ENCODE peak calls at places on chromosomes 13 and 19, in six cellular contexts. One of them, this sample, is unnamed. For H3K4me1, the result is how much of the 10 kb centered on the place peaks cover.

GRCh38 chr13:37775871-37776270 is 93.7 kb downstream of the TRPC4 start:
- DNase-seq in heart left ventricle: no peak
- DNase-seq in suprapubic skin: no peak
- DNase-seq in A549: no peak
- DNase-seq in tibial nerve: no peak
- DNase-seq in CD4-positive, alpha-beta memory T cell: no peak
- DNase-seq in this sample: no peak

GRCh38 chr13:46668302-46668720 is 115.3 kb downstream of the LRCH1 start:
- DNase-seq in tibial nerve: no peak
- DNase-seq in suprapubic skin: no peak
- DNase-seq in A549: no peak
- DNase-seq in heart left ventricle: peak
- DNase-seq in CD4-positive, alpha-beta memory T cell: peak
- DNase-seq in this sample: peak

GRCh38 chr13:25762288-25762687 is 289.5 kb downstream of the SHISA2 start:
- DNase-seq in CD4-positive, alpha-beta memory T cell: no peak
- DNase-seq in tibial nerve: no peak
- DNase-seq in suprapubic skin: no peak
- DNase-seq in heart left ventricle: no peak
- DNase-seq in A549: no peak
- DNase-seq in this sample: no peak

GRCh38 chr13:97395437-97396136 is 38.4 kb upstream of the RAP2A start:
- DNase-seq in CD4-positive, alpha-beta memory T cell: no peak
- DNase-seq in A549: peak
- DNase-seq in tibial nerve: no peak
- DNase-seq in suprapubic skin: no peak
- DNase-seq in heart left ventricle: no peak
- DNase-seq in this sample: no peak

GRCh38 chr13:48476674-48477073 is 56.2 kb downstream of the RCBTB2 start:
- DNase-seq in CD4-positive, alpha-beta memory T cell: no peak
- DNase-seq in tibial nerve: no peak
- DNase-seq in A549: no peak
- DNase-seq in heart left ventricle: no peak
- DNase-seq in suprapubic skin: no peak
- DNase-seq in this sample: no peak

GRCh38 chr19:44757057-44757734 is 8.7 kb downstream of the BCL3 start:
- DNase-seq in CD4-positive, alpha-beta memory T cell: no peak
- DNase-seq in A549: no peak
- DNase-seq in tibial nerve: peak
- DNase-seq in suprapubic skin: no peak
- DNase-seq in heart left ventricle: peak
- DNase-seq in this sample: no peak

GRCh38 chr13:76522083-76522755 is 364.0 kb downstream of the KCTD12 start:
- DNase-seq in CD4-positive, alpha-beta memory T cell: no peak
- DNase-seq in suprapubic skin: no peak
- DNase-seq in heart left ventricle: no peak
- DNase-seq in A549: no peak
- DNase-seq in tibial nerve: no peak
- DNase-seq in this sample: no peak

GRCh38 chr19:17097593-17098126 is 22.1 kb downstream of the MYO9B start:
- DNase-seq in A549: no peak
- DNase-seq in suprapubic skin: no peak
- DNase-seq in tibial nerve: no peak
- DNase-seq in heart left ventricle: no peak
- DNase-seq in CD4-positive, alpha-beta memory T cell: no peak
- DNase-seq in this sample: no peak

GRCh38 chr13:31982540-31982939 is 49.0 kb upstream of the FRY start:
- DNase-seq in suprapubic skin: peak
- DNase-seq in A549: peak
- DNase-seq in tibial nerve: peak
- DNase-seq in CD4-positive, alpha-beta memory T cell: no peak
- DNase-seq in heart left ventricle: peak
- DNase-seq in this sample: peak

GRCh38 chr19:35733180-35734125 is 8.8 kb downstream of the IGFLR1 start:
- DNase-seq in tibial nerve: no peak
- DNase-seq in suprapubic skin: no peak
- DNase-seq in A549: no peak
- DNase-seq in CD4-positive, alpha-beta memory T cell: no peak
- DNase-seq in heart left ventricle: no peak
- DNase-seq in this sample: no peak

DNA sequence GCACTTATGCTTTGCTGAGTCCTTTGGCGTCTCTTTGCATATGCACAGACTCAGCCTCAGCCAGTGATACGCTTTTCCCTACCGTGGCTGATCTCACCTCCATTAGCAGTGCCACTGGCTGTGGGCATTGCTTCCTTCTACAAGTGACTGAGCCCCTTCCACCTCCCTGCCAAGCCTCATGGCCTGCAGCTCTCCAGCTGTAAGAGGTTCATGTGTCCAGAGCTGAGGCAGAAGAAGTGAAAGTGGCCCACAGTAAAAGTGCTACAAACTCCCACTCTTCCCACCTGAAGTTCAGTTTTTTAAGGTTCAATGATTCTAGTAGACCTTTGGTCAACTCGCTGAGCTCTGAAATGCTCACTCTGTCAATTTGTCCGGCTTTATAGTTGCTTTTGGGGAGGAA is 44.7 kb downstream of the SMARCA4 start:
- DNase-seq in CD4-positive, alpha-beta memory T cell: no peak
- DNase-seq in tibial nerve: no peak
- DNase-seq in heart left ventricle: no peak
- DNase-seq in suprapubic skin: no peak
- DNase-seq in A549: no peak
- DNase-seq in this sample: peak
- H3K27ac ChIP-seq in CD4-positive, alpha-beta memory T cell: no peak
- H3K27ac ChIP-seq in tibial nerve: no peak
- H3K27ac ChIP-seq in heart left ventricle: no peak
- H3K27ac ChIP-seq in suprapubic skin: no peak
- H3K27ac ChIP-seq in A549: no peak
- H3K27ac ChIP-seq in this sample: peak

GRCh38 chr19:1747285-1748114 is 5.8 kb upstream of the ONECUT3 start:
- DNase-seq in CD4-positive, alpha-beta memory T cell: no peak
- DNase-seq in heart left ventricle: no peak
- DNase-seq in A549: peak
- DNase-seq in tibial nerve: no peak
- DNase-seq in suprapubic skin: no peak
- DNase-seq in this sample: no peak
- H3K4me3 ChIP-seq in CD4-positive, alpha-beta memory T cell: peak
- H3K4me3 ChIP-seq in heart left ventricle: no peak
- H3K4me3 ChIP-seq in A549: peak
- H3K4me3 ChIP-seq in tibial nerve: no peak
- H3K4me3 ChIP-seq in suprapubic skin: peak
- H3K4me3 ChIP-seq in this sample: no peak

GRCh38 chr19:34269968-34270621 is 15.7 kb downstream of the GARRE1 start:
- DNase-seq in CD4-positive, alpha-beta memory T cell: peak
- DNase-seq in tibial nerve: no peak
- DNase-seq in heart left ventricle: peak
- DNase-seq in A549: no peak
- DNase-seq in suprapubic skin: peak
- DNase-seq in this sample: peak
- H3K4me1 ChIP-seq in CD4-positive, alpha-beta memory T cell: half or more
- H3K4me1 ChIP-seq in tibial nerve: under half
- H3K4me1 ChIP-seq in heart left ventricle: under half
- H3K4me1 ChIP-seq in A549: under half
- H3K4me1 ChIP-seq in suprapubic skin: under half
- H3K4me1 ChIP-seq in this sample: half or more

DNA sequence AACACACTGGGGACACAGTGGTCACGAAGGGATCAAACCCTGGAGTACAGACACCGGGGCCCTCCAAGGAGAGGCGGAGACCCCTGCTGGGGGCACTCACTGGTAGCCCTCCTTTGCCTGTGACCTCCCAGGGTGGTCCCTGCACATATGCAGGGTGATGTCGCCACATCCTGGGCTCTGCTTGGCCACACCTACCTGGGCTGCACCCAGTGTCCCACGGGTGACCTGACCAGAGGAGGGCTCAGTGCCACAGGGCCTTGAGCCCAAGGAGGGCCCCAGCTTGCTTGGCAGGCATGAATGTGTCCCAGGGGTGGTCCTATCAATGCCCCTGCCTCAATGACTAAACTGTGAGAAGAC is 4.1 kb downstream of the PCID2 start:
- DNase-seq in tibial nerve: no peak
- DNase-seq in suprapubic skin: no peak
- DNase-seq in A549: no peak
- DNase-seq in heart left ventricle: no peak
- DNase-seq in CD4-positive, alpha-beta memory T cell: no peak
- DNase-seq in this sample: no peak
- H3K27ac ChIP-seq in tibial nerve: no peak
- H3K27ac ChIP-seq in suprapubic skin: no peak
- H3K27ac ChIP-seq in A549: no peak
- H3K27ac ChIP-seq in heart left ventricle: peak
- H3K27ac ChIP-seq in CD4-positive, alpha-beta memory T cell: no peak
- H3K27ac ChIP-seq in this sample: no peak

DNA sequence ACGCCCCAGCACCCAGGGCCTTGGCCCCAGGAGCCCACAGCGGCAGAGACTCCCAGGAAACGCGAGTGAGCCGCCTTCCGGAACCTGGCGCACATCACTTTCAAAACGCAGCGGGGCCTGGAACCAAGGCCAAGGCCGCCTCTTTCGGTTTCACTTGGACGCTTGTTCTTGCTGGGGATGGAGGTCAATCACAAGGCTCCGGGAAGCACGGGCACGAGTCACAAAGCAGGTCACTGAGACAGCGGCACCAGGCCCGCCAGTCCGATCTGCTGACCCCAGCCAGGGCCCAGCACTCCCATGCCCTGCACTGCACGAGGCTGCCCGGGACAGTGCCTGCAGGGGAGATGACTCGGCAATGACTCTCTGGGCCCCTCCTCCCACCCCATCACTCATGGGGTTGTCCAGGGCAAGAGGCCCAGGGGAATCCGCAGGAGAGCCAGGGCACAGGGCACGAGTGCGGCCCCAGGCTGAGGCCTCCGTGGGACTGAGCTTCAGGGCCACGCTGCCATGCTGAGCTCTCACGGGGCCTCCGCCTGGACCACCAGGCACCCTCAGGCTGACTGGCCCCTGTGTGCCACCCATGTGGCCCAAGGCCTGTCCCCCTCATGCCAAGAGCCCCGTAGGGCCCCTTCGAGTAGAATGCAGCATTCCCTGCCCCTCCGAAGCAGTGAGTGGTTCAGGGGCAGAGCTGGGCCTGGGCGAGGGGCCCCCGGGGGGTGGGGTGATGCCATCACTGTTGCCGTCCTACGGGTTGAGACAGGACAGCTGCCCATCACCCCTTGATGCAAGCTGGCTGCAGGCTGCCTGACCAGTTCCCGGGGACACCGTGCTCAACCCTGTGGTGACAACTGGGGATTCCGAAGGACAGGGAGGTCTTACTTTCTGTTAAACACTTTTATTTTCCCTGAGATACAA is 4.9 kb downstream of the SBNO2 start:
- DNase-seq in A549: no peak
- DNase-seq in suprapubic skin: peak
- DNase-seq in tibial nerve: no peak
- DNase-seq in heart left ventricle: no peak
- DNase-seq in CD4-positive, alpha-beta memory T cell: no peak
- DNase-seq in this sample: peak
- H3K4me3 ChIP-seq in A549: peak
- H3K4me3 ChIP-seq in suprapubic skin: peak
- H3K4me3 ChIP-seq in tibial nerve: peak
- H3K4me3 ChIP-seq in heart left ventricle: no peak
- H3K4me3 ChIP-seq in CD4-positive, alpha-beta memory T cell: no peak
- H3K4me3 ChIP-seq in this sample: peak

GRCh38 chr19:2041436-2041685 is 9.7 kb downstream of the MKNK2 start:
- DNase-seq in A549: no peak
- DNase-seq in heart left ventricle: no peak
- DNase-seq in tibial nerve: no peak
- DNase-seq in CD4-positive, alpha-beta memory T cell: no peak
- DNase-seq in suprapubic skin: peak
- DNase-seq in this sample: no peak
- H3K4me1 ChIP-seq in A549: half or more
- H3K4me1 ChIP-seq in heart left ventricle: half or more
- H3K4me1 ChIP-seq in tibial nerve: half or more
- H3K4me1 ChIP-seq in CD4-positive, alpha-beta memory T cell: half or more
- H3K4me1 ChIP-seq in suprapubic skin: half or more
- H3K4me1 ChIP-seq in this sample: half or more

GRCh38 chr19:12162513-12162881 is 399 bp upstream of the ZNF136 start:
- DNase-seq in CD4-positive, alpha-beta memory T cell: no peak
- DNase-seq in heart left ventricle: no peak
- DNase-seq in tibial nerve: no peak
- DNase-seq in A549: no peak
- DNase-seq in suprapubic skin: no peak
- DNase-seq in this sample: no peak
- H3K27ac ChIP-seq in CD4-positive, alpha-beta memory T cell: peak
- H3K27ac ChIP-seq in heart left ventricle: no peak
- H3K27ac ChIP-seq in tibial nerve: peak
- H3K27ac ChIP-seq in A549: no peak
- H3K27ac ChIP-seq in suprapubic skin: peak
- H3K27ac ChIP-seq in this sample: no peak